ENCODE peak calls at places on chromosomes 6 and 20, in nine cellular contexts. T is fibroblast of the conjunctiva; W is caudate nucleus; Q is activated naive CD8-positive, alpha-beta T cell treated with anti-CD3 and anti-CD28 coated beads for 36 hours; B is fibroblast of pulmonary artery; R is SHP77; Z is activated CD8-positive, alpha-beta memory T cell treated with anti-CD3 and anti-CD28 coated beads, Interleukin-2, amount 50 U/mL, for 4 hours; G is A549; U is stimulated activated naive CD4-positive, alpha-beta T cell. M is an unnamed sample.

GRCh38 chr20:15205719-15206118 is 868.3 kb upstream of the FLRT3 start:
- DNase-seq in T (no peak), W (no peak), Q (no peak), B (no peak), R (no peak), Z (no peak), G (no peak), U (no peak), M (no peak)

GRCh38 chr6:157907651-157908050 is 74.0 kb upstream of the SYNJ2 start:
- DNase-seq in T (no peak), W (no peak), Q (no peak), B (no peak), R (no peak), Z (no peak), G (no peak), U (no peak), M (no peak)

GRCh38 chr6:22320750-22321149 is 23.9 kb upstream of the PRL start:
- DNase-seq in T (no peak), W (no peak), Q (no peak), B (peak; percentile 67), R (no peak), Z (no peak), G (peak; percentile 10), U (no peak), M (no peak)

GRCh38 chr6:148557796-148558457 is 188.9 kb upstream of the UST start:
- DNase-seq in T (no peak), W (no peak), Q (no peak), B (peak; percentile 18), R (no peak), Z (no peak), G (no peak), U (no peak), M (no peak)

GRCh38 chr20:58927490-58928061 is 53.5 kb upstream of the NELFCD start:
- DNase-seq in T (no peak), W (no peak), Q (no peak), B (no peak), R (no peak), Z (no peak), G (no peak), U (no peak), M (no peak)

GRCh38 chr6:162478191-162478642 is 249.3 kb downstream of the PRKN start:
- DNase-seq in T (no peak), W (no peak), Q (no peak), B (no peak), R (no peak), Z (no peak), G (no peak), U (no peak), M (no peak)

GRCh38 chr6:11865926-11866325 is 87.3 kb upstream of the ADTRP start:
- DNase-seq in T (no peak), W (no peak), Q (no peak), B (no peak), R (no peak), Z (no peak), G (no peak), U (no peak), M (no peak)

GRCh38 chr6:153131037-153131981 is at the start of gene RGS17:
- DNase-seq in T (peak; percentile 61), W (peak; percentile 28), Q (peak; percentile 23), B (peak; percentile 84), R (peak; percentile 47), Z (peak; percentile 23), G (peak; percentile 65), U (no peak), M (peak; percentile 88)

GRCh38 chr6:42689371-42689770 is 33.0 kb downstream of the PRPH2 start:
- DNase-seq in T (no peak), W (no peak), Q (no peak), B (no peak), R (no peak), Z (no peak), G (no peak), U (no peak), M (no peak)

GRCh38 chr6:167097770-167098169 is 25.1 kb upstream of the CCR6 start:
- DNase-seq in T (no peak), W (no peak), Q (no peak), B (no peak), R (no peak), Z (no peak), G (no peak), U (no peak), M (no peak)

GRCh38 chr6:158283304-158284005 is 28.8 kb upstream of the TULP4 start:
- DNase-seq in T (no peak), W (no peak), Q (no peak), B (peak; percentile 56), R (no peak), Z (no peak), G (peak; percentile 25), U (no peak), M (no peak)

GRCh38 chr6:37557645-37558114 is 58.0 kb upstream of the CCDC167 start:
- DNase-seq in T (no peak), W (no peak), Q (no peak), B (no peak), R (no peak), Z (no peak), G (no peak), U (no peak), M (no peak)

GRCh38 chr20:58623579-58624473 is 27.3 kb upstream of the STX16 start:
- DNase-seq in T (peak; percentile 66), W (no peak), Q (no peak), B (peak; percentile 94), R (no peak), Z (no peak), G (peak; percentile 94), U (no peak), M (peak; percentile 83)

GRCh38 chr20:57738053-57738452 is 28.2 kb upstream of the PMEPA1 start:
- DNase-seq in T (no peak), W (no peak), Q (no peak), B (no peak), R (no peak), Z (no peak), G (no peak), U (no peak), M (no peak)

GRCh38 chr6:25130518-25130917 is 148.7 kb upstream of the CARMIL1 start:
- DNase-seq in T (no peak), W (no peak), Q (no peak), B (peak; percentile 40), R (no peak), Z (no peak), G (no peak), U (no peak), M (no peak)

GRCh38 chr6:82251942-82252341 is 4.4 kb upstream of the IBTK start:
- DNase-seq in T (no peak), W (no peak), Q (no peak), B (peak; percentile 71), R (no peak), Z (no peak), G (peak; percentile 32), U (no peak), M (no peak)

GRCh38 chr20:41249781-41250281 is 67.7 kb downstream of the ZHX3 start:
- DNase-seq in T (peak; percentile 77), W (peak; percentile 10), Q (no peak), B (peak; percentile 82), R (no peak), Z (no peak), G (no peak), U (no peak), M (no peak)

M was measured in upper lobe of left lung.